ENCODE peak calls at places on chromosome 13, in nine cellular contexts. F is thoracic aorta, B is Peyer's patch, H is left ventricle myocardium inferior, L is body of pancreas, P is upper lobe of right lung, K is fibroblast of lung, V is HL-60, Q is adrenal gland. W is an unnamed sample.

GRCh38 chr13:102484329-102484728 is 82.5 kb upstream of the FGF14 start:
- DNase-seq in F (no peak), B (no peak), H (no peak), L (no peak), P (no peak), K (peak; percentile 2), V (no peak), Q (no peak), W (peak; percentile 4)

GRCh38 chr13:106533940-106534843 is 1.3 kb downstream of the EFNB2 start:
- DNase-seq in F (no peak), B (no peak), H (peak; percentile 28), L (peak; percentile 23), P (peak; percentile 85), K (peak; percentile 79), V (no peak), Q (peak; percentile 47), W (peak; percentile 84)

GRCh38 chr13:26465514-26465913 is 92.0 kb upstream of the WASF3 start:
- DNase-seq in F (no peak), B (no peak), H (peak; percentile 57), L (no peak), P (no peak), K (no peak), V (no peak), Q (no peak), W (no peak)

GRCh38 chr13:22018297-22019210 is 347.7 kb downstream of the FGF9 start:
- DNase-seq in F (no peak), B (no peak), H (no peak), L (no peak), P (no peak), K (no peak), V (no peak), Q (no peak), W (no peak)

GRCh38 chr13:33307820-33308219 is 22.3 kb upstream of the STARD13 start:
- DNase-seq in F (no peak), B (no peak), H (no peak), L (no peak), P (no peak), K (peak; percentile 90), V (no peak), Q (no peak), W (no peak)

GRCh38 chr13:107099661-107100060 is 531.7 kb upstream of the ARGLU1 start:
- DNase-seq in F (no peak), B (no peak), H (no peak), L (no peak), P (no peak), K (peak; percentile 89), V (no peak), Q (no peak), W (peak; percentile 3)

GRCh38 chr13:22736084-22736767 is 444.6 kb upstream of the SGCG start:
- DNase-seq in F (no peak), B (no peak), H (no peak), L (no peak), P (no peak), K (no peak), V (no peak), Q (no peak), W (no peak)

GRCh38 chr13:94323746-94324408 is 155.6 kb downstream of the DCT start:
- DNase-seq in F (no peak), B (peak; percentile 43), H (no peak), L (no peak), P (no peak), K (no peak), V (no peak), Q (no peak), W (no peak)

GRCh38 chr13:78993792-78994191 is 334.8 kb upstream of the OBI1 start:
- DNase-seq in F (no peak), B (no peak), H (no peak), L (no peak), P (no peak), K (no peak), V (no peak), Q (no peak), W (no peak)

GRCh38 chr13:105084931-105085330 is 1450.5 kb downstream of the EFNB2 start:
- DNase-seq in F (no peak), B (no peak), H (no peak), L (no peak), P (no peak), K (no peak), V (no peak), Q (no peak), W (no peak)

GRCh38 chr13:95607363-95607762 is 37.1 kb downstream of the DZIP1 start:
- DNase-seq in F (no peak), B (no peak), H (no peak), L (no peak), P (no peak), K (peak; percentile 80), V (no peak), Q (no peak), W (no peak)

GRCh38 chr13:33251131-33251629 is 34.4 kb downstream of the STARD13 start:
- DNase-seq in F (peak; percentile 12), B (no peak), H (no peak), L (no peak), P (no peak), K (peak; percentile 99), V (no peak), Q (peak; percentile 48), W (peak; percentile 93)

GRCh38 chr13:27847669-27848068 is 55.4 kb downstream of the GSX1 start:
- DNase-seq in F (no peak), B (no peak), H (no peak), L (no peak), P (no peak), K (no peak), V (no peak), Q (no peak), W (no peak)

GRCh38 chr13:26948353-26948752 is 187.8 kb upstream of the GPR12 start:
- DNase-seq in F (no peak), B (no peak), H (no peak), L (no peak), P (no peak), K (no peak), V (no peak), Q (no peak), W (no peak)

GRCh38 chr13:75223981-75224742 is 257.8 kb downstream of the TBC1D4 start:
- DNase-seq in F (no peak), B (no peak), H (no peak), L (no peak), P (no peak), K (no peak), V (no peak), Q (no peak), W (no peak)

GRCh38 chr13:36725936-36726335 is 52.1 kb downstream of the SERTM1 start:
- DNase-seq in F (no peak), B (no peak), H (no peak), L (no peak), P (no peak), K (no peak), V (no peak), Q (no peak), W (no peak)

GRCh38 chr13:66915596-66916185 is 314.4 kb downstream of the PCDH9 start:
- DNase-seq in F (no peak), B (no peak), H (no peak), L (no peak), P (no peak), K (peak; percentile 65), V (no peak), Q (no peak), W (no peak)

GRCh38 chr13:46126552-46127171 is 21.8 kb upstream of the CPB2 start:
- DNase-seq in F (no peak), B (peak; percentile 63), H (peak; percentile 61), L (peak; percentile 79), P (peak; percentile 83), K (peak; percentile 49), V (no peak), Q (peak; percentile 71), W (peak; percentile 75)

GRCh38 chr13:46126074-46126473 is 21.2 kb upstream of the CPB2 start:
- DNase-seq in F (no peak), B (no peak), H (no peak), L (no peak), P (no peak), K (no peak), V (no peak), Q (no peak), W (no peak)

GRCh38 chr13:46129124-46129523 is 24.3 kb upstream of the CPB2 start:
- DNase-seq in F (no peak), B (no peak), H (no peak), L (no peak), P (no peak), K (no peak), V (no peak), Q (no peak), W (no peak)

GRCh38 chr13:46124967-46125933 is 20.4 kb upstream of the CPB2 start:
- DNase-seq in F (no peak), B (no peak), H (no peak), L (no peak), P (no peak), K (no peak), V (no peak), Q (no peak), W (peak; percentile 56)

GRCh38 chr13:46127336-46128023 is 22.6 kb upstream of the CPB2 start:
- DNase-seq in F (no peak), B (no peak), H (no peak), L (no peak), P (no peak), K (no peak), V (no peak), Q (no peak), W (no peak)
- TF ChIP-seq CTCF in F (no peak), B (no peak), H (no peak), L (no peak), P (no peak), K (no peak), V (no peak), Q (no peak), W (no peak)

DNA sequence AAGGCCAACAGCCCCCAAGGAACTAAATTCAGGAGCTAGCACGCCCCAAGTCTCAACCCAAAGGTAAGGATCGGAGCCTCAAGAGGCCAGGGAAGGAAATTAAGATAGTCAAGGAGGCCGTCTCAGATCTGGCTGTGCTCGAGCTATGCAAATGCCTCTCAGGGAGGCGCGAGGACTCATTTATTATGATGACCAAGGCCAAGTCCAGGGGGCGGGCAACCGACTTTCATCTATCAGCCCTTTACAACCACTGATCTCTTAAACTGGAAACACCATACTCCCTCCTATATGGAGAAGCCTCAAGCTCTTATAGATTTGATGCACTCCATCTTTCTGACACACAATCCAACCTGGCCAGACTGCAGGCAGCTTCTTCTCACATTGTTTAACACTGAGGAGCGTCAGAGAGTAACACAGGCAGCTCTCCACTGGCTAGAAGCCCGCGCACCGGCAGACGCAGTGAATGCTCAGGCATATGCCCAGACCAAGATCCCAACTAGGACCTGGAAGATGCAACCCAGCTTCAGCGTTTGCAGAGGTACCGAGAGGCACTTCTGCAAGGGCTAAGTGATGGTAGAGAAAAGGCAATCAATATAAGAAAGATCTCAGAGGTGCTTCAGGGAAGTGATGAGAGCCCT is 9.6 kb upstream of the SLC15A1 start:
- DNase-seq in F (no peak), B (no peak), H (no peak), L (no peak), P (no peak), K (no peak), V (no peak), Q (no peak), W (no peak)
- H3K4me3 ChIP-seq in F (no peak overlapping the region), B (peak overlapping the region; percentile 48), H (peak overlapping the region; percentile 46), L (no peak overlapping the region), P (peak overlapping the region; percentile 41), K (peak overlapping the region; percentile 16), V (no peak overlapping the region), Q (peak overlapping the region; percentile 50), W (peak overlapping the region; percentile 54)

GRCh38 chr13:44989071-44989889 is at the start of the genes GPALPP1 and NUFIP1:
- DNase-seq in F (peak; percentile 74), B (peak; percentile 93), H (peak; percentile 94), L (peak; percentile 92), P (peak; percentile 95), K (peak; percentile 95), V (peak; percentile 85), Q (peak; percentile 92), W (peak; percentile 96)
- TF ChIP-seq CTCF in F (no peak), B (no peak), H (no peak), L (no peak), P (no peak), K (no peak), V (no peak), Q (peak; percentile 31), W (no peak)

GRCh38 chr13:62305758-62306157 is 890.1 kb upstream of the PCDH20 start:
- DNase-seq in F (no peak), B (no peak), H (no peak), L (no peak), P (no peak), K (no peak), V (no peak), Q (no peak), W (no peak)
- H3K4me3 ChIP-seq in F (no peak overlapping the region), B (no peak overlapping the region), H (peak overlapping the region; percentile 12), L (no peak overlapping the region), P (peak overlapping the region; percentile 1), K (no peak overlapping the region), V (no peak overlapping the region), Q (no peak overlapping the region), W (no peak overlapping the region)